ENCODE peak calls at places on chromosomes 16 and 17, in five cellular contexts. P is GM23338, O is colonic mucosa, B is tibial artery, R is kidney epithelial cell. J is an unnamed sample.

GRCh38 chr16:67931712-67932461 is at the start of gene CTRL:
- DNase-seq in B (no peak), R (no peak), P (peak; percentile 65), O (no peak), J (no peak)

GRCh38 chr17:44556114-44556853 is 1.0 kb upstream of the FZD2 start:
- DNase-seq in P (peak; percentile 98), B (peak; percentile 66), R (no peak), O (peak; percentile 25), J (peak; percentile 54)

GRCh38 chr17:81241648-81242420 is 2.7 kb downstream of the NDUFAF8 start:
- DNase-seq in B (no peak), O (no peak), R (no peak), P (peak; percentile 85), J (peak; percentile 72)

GRCh38 chr16:59634951-59635350 is 900.8 kb upstream of the GOT2 start:
- DNase-seq in R (no peak), P (no peak), O (no peak), B (no peak), J (no peak)

GRCh38 chr16:3087243-3087791 is 11.8 kb downstream of the ZSCAN10 start:
- DNase-seq in B (no peak), O (no peak), P (peak; percentile 48), R (no peak), J (no peak)

GRCh38 chr16:4660454-4661007 is 32.8 kb upstream of the NUDT16L1 start:
- DNase-seq in R (peak; percentile 76), O (no peak), B (peak; percentile 71), P (no peak), J (no peak)

GRCh38 chr17:47604268-47604927 is 45.3 kb upstream of the KPNB1 start:
- DNase-seq in O (no peak), B (no peak), R (no peak), P (no peak), J (no peak)

GRCh38 chr17:4147751-4148310 is 4.8 kb downstream of the CYB5D2 start:
- DNase-seq in P (no peak), O (no peak), B (no peak), R (no peak), J (no peak)

GRCh38 chr17:17168401-17168800 is 37.7 kb downstream of the PLD6 start:
- DNase-seq in O (no peak), P (no peak), R (no peak), B (no peak), J (no peak)

GRCh38 chr17:36069131-36069530 is 5.1 kb downstream of the CCL18 start:
- DNase-seq in B (no peak), O (no peak), P (no peak), R (no peak), J (no peak)

GRCh38 chr17:82198092-82198491 is 14.6 kb downstream of the CCDC57 start:
- DNase-seq in P (no peak), O (no peak), R (no peak), B (no peak), J (no peak)

GRCh38 chr16:57019746-57020145 is 30.4 kb downstream of the NLRC5 start:
- DNase-seq in P (no peak), R (no peak), B (no peak), O (no peak), J (no peak)

GRCh38 chr16:54882556-54882955 is 48.1 kb upstream of the IRX5 start:
- DNase-seq in R (no peak), B (no peak), O (no peak), P (no peak), J (no peak)

GRCh38 chr16:83742076-83742475 is 65.7 kb upstream of the HSBP1 start:
- DNase-seq in O (no peak), P (no peak), R (no peak), B (no peak), J (no peak)

GRCh38 chr17:14940112-14940945 is 324.8 kb downstream of the PMP22 start:
- DNase-seq in R (no peak), O (no peak), B (no peak), P (no peak), J (no peak)

GRCh38 chr17:49369089-49369488 is 7.0 kb upstream of the ZNF652 start:
- DNase-seq in R (no peak), B (no peak), P (no peak), O (no peak), J (no peak)
- TF ChIP-seq CTCF in R (no peak), B (no peak), P (no peak), O (no peak), J (no peak)

GRCh38 chr17:48954300-48954755 is 9.7 kb upstream of the SNF8 start:
- DNase-seq in R (no peak), P (peak; percentile 79), B (no peak), O (peak; percentile 42), J (peak; percentile 73)
- TF ChIP-seq CTCF in R (peak; percentile 51), P (peak; percentile 96), B (no peak), O (no peak), J (peak; percentile 63)

GRCh38 chr16:31713945-31714898 is 159.4 kb upstream of the ZNF267 start:
- DNase-seq in O (no peak), P (peak; percentile 63), R (no peak), B (no peak), J (no peak)
- TF ChIP-seq CTCF in O (no peak), P (peak; percentile 57), R (peak; percentile 36), B (no peak), J (no peak)

GRCh38 chr17:50911890-50912289 is 45.7 kb upstream of the TOB1 start:
- DNase-seq in R (no peak), P (peak; percentile 60), O (no peak), B (no peak), J (no peak)
- TF ChIP-seq CTCF in R (no peak), P (no peak), O (no peak), B (no peak), J (peak; percentile 33)

DNA sequence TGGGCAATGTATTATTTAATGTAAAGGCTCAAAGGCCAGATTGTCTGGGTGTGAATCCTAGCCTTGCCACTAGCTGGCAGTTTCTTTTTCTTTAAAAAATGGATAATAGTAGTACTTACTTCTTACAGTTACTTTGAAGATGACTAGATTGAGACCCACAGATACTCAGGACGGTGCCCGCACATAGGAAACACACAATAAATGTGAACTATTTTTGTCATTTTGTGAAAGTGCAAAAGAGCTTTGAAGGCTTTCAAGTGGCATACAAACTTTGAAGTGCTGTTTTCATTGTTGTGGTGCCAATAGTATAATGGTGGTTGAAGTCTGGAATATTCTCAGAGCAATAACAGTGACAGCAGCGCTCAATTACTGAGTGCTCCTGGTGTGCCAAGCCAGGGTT is 63.6 kb downstream of the OTOA start:
- DNase-seq in R (no peak), B (no peak), O (no peak), P (no peak), J (no peak)
- TF ChIP-seq CTCF in R (no peak), B (no peak), O (no peak), P (no peak), J (no peak)